ENCODE peak calls at places on chromosomes 6 and 20, in nine cellular contexts. One of them, this sample, is unnamed.

GRCh38 chr20:32804817-32805216 is 14.9 kb upstream of the MAPRE1 start:
- DNase-seq in stomach: no peak
- DNase-seq in uterus: no peak
- DNase-seq in pancreas: no peak
- DNase-seq in ovary: no peak
- DNase-seq in skeletal muscle cell: no peak
- DNase-seq in spleen: no peak
- DNase-seq in heart left ventricle: no peak
- DNase-seq in left ventricle myocardium inferior: no peak
- DNase-seq in this sample: no peak

GRCh38 chr20:24968278-24968677 is 19.2 kb downstream of the CST7 start:
- DNase-seq in pancreas: no peak
- DNase-seq in spleen: peak
- DNase-seq in heart left ventricle: no peak
- DNase-seq in left ventricle myocardium inferior: no peak
- DNase-seq in skeletal muscle cell: no peak
- DNase-seq in uterus: no peak
- DNase-seq in stomach: no peak
- DNase-seq in ovary: no peak
- DNase-seq in this sample: no peak

GRCh38 chr6:122476131-122476530 is 4.5 kb upstream of the SERINC1 start:
- DNase-seq in ovary: no peak
- DNase-seq in pancreas: no peak
- DNase-seq in heart left ventricle: no peak
- DNase-seq in spleen: no peak
- DNase-seq in skeletal muscle cell: no peak
- DNase-seq in stomach: no peak
- DNase-seq in left ventricle myocardium inferior: no peak
- DNase-seq in uterus: no peak
- DNase-seq in this sample: no peak

GRCh38 chr6:151391021-151391470 is 313 bp downstream of the ZBTB2 start:
- DNase-seq in stomach: peak
- DNase-seq in ovary: peak
- DNase-seq in uterus: peak
- DNase-seq in heart left ventricle: peak
- DNase-seq in spleen: peak
- DNase-seq in left ventricle myocardium inferior: peak
- DNase-seq in pancreas: peak
- DNase-seq in skeletal muscle cell: peak
- DNase-seq in this sample: no peak

GRCh38 chr20:62010551-62011402 is 54.9 kb downstream of the TAF4 start:
- DNase-seq in ovary: peak
- DNase-seq in spleen: no peak
- DNase-seq in stomach: peak
- DNase-seq in uterus: peak
- DNase-seq in heart left ventricle: peak
- DNase-seq in skeletal muscle cell: no peak
- DNase-seq in left ventricle myocardium inferior: peak
- DNase-seq in pancreas: no peak
- DNase-seq in this sample: no peak

GRCh38 chr20:32764000-32764960 is 2.1 kb downstream of the DNMT3B start:
- DNase-seq in ovary: no peak
- DNase-seq in skeletal muscle cell: no peak
- DNase-seq in uterus: no peak
- DNase-seq in heart left ventricle: no peak
- DNase-seq in spleen: no peak
- DNase-seq in left ventricle myocardium inferior: no peak
- DNase-seq in stomach: no peak
- DNase-seq in pancreas: no peak
- DNase-seq in this sample: no peak

GRCh38 chr20:33687370-33687915 is 1.3 kb upstream of the E2F1 start:
- DNase-seq in uterus: no peak
- DNase-seq in spleen: no peak
- DNase-seq in skeletal muscle cell: no peak
- DNase-seq in heart left ventricle: no peak
- DNase-seq in ovary: no peak
- DNase-seq in pancreas: no peak
- DNase-seq in stomach: no peak
- DNase-seq in left ventricle myocardium inferior: no peak
- DNase-seq in this sample: no peak

GRCh38 chr6:107917468-107918375 is 40.3 kb downstream of the SEC63 start:
- DNase-seq in left ventricle myocardium inferior: no peak
- DNase-seq in pancreas: no peak
- DNase-seq in skeletal muscle cell: no peak
- DNase-seq in stomach: no peak
- DNase-seq in ovary: no peak
- DNase-seq in spleen: no peak
- DNase-seq in uterus: no peak
- DNase-seq in heart left ventricle: no peak
- DNase-seq in this sample: no peak

GRCh38 chr6:119493980-119494379 is 144.4 kb upstream of the MAN1A1 start:
- DNase-seq in skeletal muscle cell: no peak
- DNase-seq in heart left ventricle: no peak
- DNase-seq in ovary: no peak
- DNase-seq in stomach: no peak
- DNase-seq in spleen: no peak
- DNase-seq in pancreas: peak
- DNase-seq in left ventricle myocardium inferior: no peak
- DNase-seq in uterus: no peak
- DNase-seq in this sample: no peak

GRCh38 chr20:62914436-62914835 is 11.9 kb downstream of the DIDO1 start:
- DNase-seq in skeletal muscle cell: no peak
- DNase-seq in pancreas: no peak
- DNase-seq in uterus: no peak
- DNase-seq in ovary: no peak
- DNase-seq in left ventricle myocardium inferior: no peak
- DNase-seq in stomach: no peak
- DNase-seq in heart left ventricle: no peak
- DNase-seq in spleen: no peak
- DNase-seq in this sample: no peak

GRCh38 chr6:168713839-168714238 is 272.9 kb downstream of the SMOC2 start:
- DNase-seq in stomach: peak
- DNase-seq in skeletal muscle cell: no peak
- DNase-seq in pancreas: peak
- DNase-seq in left ventricle myocardium inferior: no peak
- DNase-seq in ovary: no peak
- DNase-seq in heart left ventricle: no peak
- DNase-seq in spleen: no peak
- DNase-seq in uterus: no peak
- DNase-seq in this sample: no peak

GRCh38 chr6:52538252-52538905 is 38.5 kb downstream of the TRAM2 start:
- DNase-seq in skeletal muscle cell: no peak
- DNase-seq in ovary: no peak
- DNase-seq in spleen: no peak
- DNase-seq in left ventricle myocardium inferior: no peak
- DNase-seq in stomach: no peak
- DNase-seq in pancreas: no peak
- DNase-seq in heart left ventricle: no peak
- DNase-seq in uterus: no peak
- DNase-seq in this sample: no peak

GRCh38 chr6:30480536-30481156 is 8.7 kb upstream of the HLA-E start:
- DNase-seq in left ventricle myocardium inferior: no peak
- DNase-seq in stomach: no peak
- DNase-seq in heart left ventricle: no peak
- DNase-seq in skeletal muscle cell: no peak
- DNase-seq in pancreas: no peak
- DNase-seq in ovary: no peak
- DNase-seq in uterus: no peak
- DNase-seq in spleen: no peak
- DNase-seq in this sample: no peak
- H3K4me3 ChIP-seq in left ventricle myocardium inferior: no peak
- H3K4me3 ChIP-seq in stomach: no peak
- H3K4me3 ChIP-seq in heart left ventricle: no peak
- H3K4me3 ChIP-seq in skeletal muscle cell: no peak
- H3K4me3 ChIP-seq in pancreas: no peak
- H3K4me3 ChIP-seq in ovary: no peak
- H3K4me3 ChIP-seq in uterus: no peak
- H3K4me3 ChIP-seq in spleen: no peak
- H3K4me3 ChIP-seq in this sample: no peak

GRCh38 chr6:127266892-127267741 is 453 bp downstream of the RNF146 start:
- DNase-seq in left ventricle myocardium inferior: peak
- DNase-seq in ovary: peak
- DNase-seq in stomach: peak
- DNase-seq in pancreas: peak
- DNase-seq in uterus: peak
- DNase-seq in skeletal muscle cell: no peak
- DNase-seq in heart left ventricle: peak
- DNase-seq in spleen: peak
- DNase-seq in this sample: no peak

GRCh38 chr6:127267742-127268588 is 1.3 kb downstream of the RNF146 start:
- DNase-seq in skeletal muscle cell: no peak
- DNase-seq in heart left ventricle: no peak
- DNase-seq in stomach: no peak
- DNase-seq in spleen: no peak
- DNase-seq in uterus: no peak
- DNase-seq in pancreas: no peak
- DNase-seq in ovary: no peak
- DNase-seq in left ventricle myocardium inferior: no peak
- DNase-seq in this sample: no peak

DNA sequence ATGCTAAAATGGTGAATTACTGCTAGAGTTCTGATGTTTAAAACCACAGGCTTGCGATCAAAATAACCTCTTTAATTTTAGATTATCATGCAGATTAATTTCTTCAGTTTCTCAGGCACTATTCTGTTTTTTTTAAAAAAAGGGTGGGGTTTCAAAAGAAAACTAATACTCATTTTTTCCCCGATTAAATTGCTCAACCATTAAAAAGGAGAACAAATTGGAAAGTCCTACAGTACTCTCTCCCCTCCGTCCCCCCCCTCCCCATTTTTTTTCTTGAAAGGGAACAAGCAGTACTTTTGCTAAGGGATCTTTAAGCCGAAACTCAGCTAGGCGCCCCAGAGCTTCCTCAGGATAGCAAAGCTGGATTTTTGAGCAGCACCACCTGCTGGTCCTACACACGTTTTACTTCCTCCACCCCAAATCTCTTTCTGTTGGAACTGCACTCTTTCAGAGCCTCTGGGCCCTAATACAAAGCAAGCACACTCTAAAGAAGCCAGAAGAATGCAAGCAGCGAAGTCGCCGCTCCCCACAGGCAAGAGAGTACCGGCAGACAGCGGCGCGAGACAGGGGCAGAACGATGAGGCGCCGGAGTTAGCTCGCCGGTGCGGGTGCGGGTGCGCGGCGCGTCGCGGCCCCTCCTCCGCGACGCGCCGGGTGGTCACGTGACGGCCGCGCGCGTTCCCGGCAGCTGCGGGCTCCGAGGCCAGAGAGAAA is at the start of gene RNF146:
- DNase-seq in ovary: peak
- DNase-seq in uterus: peak
- DNase-seq in pancreas: peak
- DNase-seq in spleen: no peak
- DNase-seq in skeletal muscle cell: peak
- DNase-seq in left ventricle myocardium inferior: peak
- DNase-seq in stomach: peak
- DNase-seq in heart left ventricle: peak
- DNase-seq in this sample: peak
- H3K4me3 ChIP-seq in ovary: peak
- H3K4me3 ChIP-seq in uterus: peak
- H3K4me3 ChIP-seq in pancreas: peak
- H3K4me3 ChIP-seq in spleen: peak
- H3K4me3 ChIP-seq in skeletal muscle cell: peak
- H3K4me3 ChIP-seq in left ventricle myocardium inferior: peak
- H3K4me3 ChIP-seq in stomach: peak
- H3K4me3 ChIP-seq in heart left ventricle: peak
- H3K4me3 ChIP-seq in this sample: peak

GRCh38 chr6:102064142-102064541 is 670.6 kb downstream of the GRIK2 start:
- DNase-seq in left ventricle myocardium inferior: no peak
- DNase-seq in skeletal muscle cell: no peak
- DNase-seq in ovary: no peak
- DNase-seq in pancreas: no peak
- DNase-seq in stomach: no peak
- DNase-seq in spleen: no peak
- DNase-seq in heart left ventricle: no peak
- DNase-seq in uterus: no peak
- DNase-seq in this sample: no peak
- H3K4me3 ChIP-seq in left ventricle myocardium inferior: no peak
- H3K4me3 ChIP-seq in skeletal muscle cell: no peak
- H3K4me3 ChIP-seq in ovary: no peak
- H3K4me3 ChIP-seq in pancreas: no peak
- H3K4me3 ChIP-seq in stomach: no peak
- H3K4me3 ChIP-seq in spleen: no peak
- H3K4me3 ChIP-seq in heart left ventricle: no peak
- H3K4me3 ChIP-seq in uterus: no peak
- H3K4me3 ChIP-seq in this sample: no peak

GRCh38 chr20:38870733-38871559 is 55.3 kb upstream of the FAM83D start:
- DNase-seq in spleen: peak
- DNase-seq in skeletal muscle cell: no peak
- DNase-seq in ovary: no peak
- DNase-seq in heart left ventricle: no peak
- DNase-seq in stomach: no peak
- DNase-seq in pancreas: no peak
- DNase-seq in uterus: no peak
- DNase-seq in left ventricle myocardium inferior: no peak
- DNase-seq in this sample: no peak

GRCh38 chr20:38872491-38873049 is 53.6 kb upstream of the FAM83D start:
- DNase-seq in ovary: no peak
- DNase-seq in spleen: no peak
- DNase-seq in left ventricle myocardium inferior: no peak
- DNase-seq in uterus: no peak
- DNase-seq in stomach: no peak
- DNase-seq in heart left ventricle: no peak
- DNase-seq in pancreas: no peak
- DNase-seq in skeletal muscle cell: no peak
- DNase-seq in this sample: no peak

GRCh38 chr20:38872036-38872435 is 54.2 kb upstream of the FAM83D start:
- DNase-seq in spleen: no peak
- DNase-seq in skeletal muscle cell: no peak
- DNase-seq in heart left ventricle: no peak
- DNase-seq in uterus: no peak
- DNase-seq in stomach: no peak
- DNase-seq in left ventricle myocardium inferior: no peak
- DNase-seq in ovary: no peak
- DNase-seq in pancreas: no peak
- DNase-seq in this sample: no peak

GRCh38 chr20:38873050-38873581 is 53.1 kb upstream of the FAM83D start:
- DNase-seq in ovary: no peak
- DNase-seq in pancreas: no peak
- DNase-seq in skeletal muscle cell: no peak
- DNase-seq in left ventricle myocardium inferior: no peak
- DNase-seq in stomach: no peak
- DNase-seq in spleen: peak
- DNase-seq in heart left ventricle: no peak
- DNase-seq in uterus: no peak
- DNase-seq in this sample: no peak

DNA sequence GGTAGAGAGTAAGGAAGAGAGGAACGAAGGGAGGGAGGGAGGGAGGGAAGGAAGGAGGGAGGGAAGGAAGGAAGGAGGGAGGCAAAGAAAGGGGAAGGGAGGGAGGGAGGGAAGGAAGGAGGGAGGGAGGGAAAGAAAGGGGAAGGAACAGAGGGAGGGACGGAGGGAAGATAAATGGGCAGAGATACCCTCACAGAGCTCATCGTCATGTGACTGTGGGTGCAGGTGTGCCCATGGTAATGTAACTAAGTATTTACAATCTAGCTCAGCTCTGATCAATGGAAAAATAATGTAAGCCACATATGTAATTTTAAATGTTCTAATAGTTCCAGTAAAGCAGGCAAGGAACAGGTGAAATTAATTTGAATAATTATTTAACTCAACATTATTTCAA is 54.7 kb upstream of the FAM83D start:
- DNase-seq in skeletal muscle cell: no peak
- DNase-seq in uterus: no peak
- DNase-seq in spleen: no peak
- DNase-seq in ovary: no peak
- DNase-seq in stomach: no peak
- DNase-seq in pancreas: no peak
- DNase-seq in left ventricle myocardium inferior: no peak
- DNase-seq in heart left ventricle: no peak
- DNase-seq in this sample: no peak
- H3K4me3 ChIP-seq in skeletal muscle cell: no peak
- H3K4me3 ChIP-seq in uterus: no peak
- H3K4me3 ChIP-seq in spleen: no peak
- H3K4me3 ChIP-seq in ovary: no peak
- H3K4me3 ChIP-seq in stomach: no peak
- H3K4me3 ChIP-seq in pancreas: no peak
- H3K4me3 ChIP-seq in left ventricle myocardium inferior: no peak
- H3K4me3 ChIP-seq in heart left ventricle: no peak
- H3K4me3 ChIP-seq in this sample: no peak

This sample was measured in BJ.